ENCODE peak calls at places on chromosomes 12 and 14, in nine cellular contexts. U is mesenteric fat pad, C is NCI-H2081, H is brain microvascular endothelial cell, T is mucosa of gallbladder, P is EL, F is memory B cell, N is AG10803, Y is NCI-H187. I is an unnamed sample.

GRCh38 chr12:130357241-130357640 is 19.6 kb downstream of the PIWIL1 start:
- DNase-seq in U (no peak), C (no peak), H (no peak), T (no peak), P (no peak), F (no peak), N (no peak), Y (no peak), I (no peak)

GRCh38 chr14:88005978-88006851 is 1.3 kb downstream of the GPR65 start:
- DNase-seq in U (no peak), C (no peak), H (no peak), T (peak; percentile 34), P (no peak), F (peak; percentile 60), N (peak; percentile 15), Y (no peak), I (peak; percentile 55)

GRCh38 chr14:76926521-76927251 is 100.5 kb downstream of the LRRC74A start:
- DNase-seq in U (no peak), C (no peak), H (peak; percentile 54), T (peak; percentile 58), P (no peak), F (peak; percentile 55), N (peak; percentile 83), Y (no peak), I (peak; percentile 71)

GRCh38 chr12:103994235-103994634 is 28.6 kb downstream of the TDG start:
- DNase-seq in U (no peak), C (no peak), H (no peak), T (no peak), P (no peak), F (no peak), N (no peak), Y (no peak), I (no peak)

GRCh38 chr12:12759234-12759915 is 26.1 kb upstream of the APOLD1 start:
- DNase-seq in U (no peak), C (no peak), H (no peak), T (no peak), P (no peak), F (no peak), N (no peak), Y (no peak), I (no peak)

GRCh38 chr14:22226381-22226780 is 362.6 kb downstream of the DAD1 start:
- DNase-seq in U (no peak), C (no peak), H (peak; percentile 53), T (no peak), P (peak; percentile 6), F (peak; percentile 56), N (no peak), Y (no peak), I (no peak)

GRCh38 chr14:54812661-54813060 is 90.0 kb downstream of the GCH1 start:
- DNase-seq in U (no peak), C (no peak), H (no peak), T (no peak), P (no peak), F (no peak), N (no peak), Y (no peak), I (no peak)

GRCh38 chr12:45644521-45644920 is 85.0 kb upstream of the ARID2 start:
- DNase-seq in U (no peak), C (no peak), H (no peak), T (no peak), P (peak; percentile 54), F (no peak), N (peak; percentile 40), Y (no peak), I (no peak)

GRCh38 chr12:91627225-91627624 is 444.6 kb upstream of the DCN start:
- DNase-seq in U (no peak), C (no peak), H (no peak), T (no peak), P (no peak), F (no peak), N (no peak), Y (no peak), I (no peak)

GRCh38 chr12:128823216-128823915 is 392 bp downstream of the SLC15A4 start:
- DNase-seq in U (no peak), C (no peak), H (no peak), T (no peak), P (no peak), F (no peak), N (peak; percentile 17), Y (no peak), I (peak; percentile 2)

GRCh38 chr14:20546877-20547276 is 14.0 kb downstream of the RNASE9 start:
- DNase-seq in U (no peak), C (no peak), H (no peak), T (no peak), P (no peak), F (no peak), N (no peak), Y (no peak), I (no peak)

GRCh38 chr14:24816011-24816928 is 182.3 kb upstream of the GZMB start:
- DNase-seq in U (no peak), C (no peak), H (no peak), T (peak; percentile 80), P (no peak), F (no peak), N (peak; percentile 25), Y (no peak), I (no peak)

GRCh38 chr12:104154806-104155205 is 16.8 kb upstream of the NFYB start:
- DNase-seq in U (no peak), C (peak; percentile 74), H (no peak), T (no peak), P (no peak), F (no peak), N (no peak), Y (peak; percentile 52), I (no peak)

GRCh38 chr12:47312147-47312546 is 232.4 kb upstream of the AMIGO2 start:
- DNase-seq in U (no peak), C (no peak), H (no peak), T (no peak), P (no peak), F (no peak), N (no peak), Y (no peak), I (no peak)

GRCh38 chr12:122870867-122871664 is 24.9 kb downstream of the VPS37B start:
- DNase-seq in U (no peak), C (no peak), H (peak; percentile 43), T (no peak), P (peak; percentile 33), F (no peak), N (peak; percentile 61), Y (no peak), I (no peak)

GRCh38 chr14:24116111-24116809 is 1.5 kb upstream of the NRL start:
- DNase-seq in U (no peak), C (no peak), H (no peak), T (no peak), P (no peak), F (no peak), N (no peak), Y (no peak), I (no peak)

GRCh38 chr12:51269174-51270066 is 795 bp downstream of the SMAGP start:
- DNase-seq in U (no peak), C (no peak), H (no peak), T (peak; percentile 46), P (peak; percentile 35), F (peak; percentile 45), N (peak; percentile 29), Y (no peak), I (peak; percentile 29)

GRCh38 chr12:69483700-69484099 is 13.5 kb downstream of the FRS2 start:
- DNase-seq in U (no peak), C (no peak), H (no peak), T (no peak), P (no peak), F (no peak), N (no peak), Y (no peak), I (no peak)

GRCh38 chr12:21428241-21428640 is 9.2 kb upstream of the PYROXD1 start:
- DNase-seq in U (no peak), C (no peak), H (peak; percentile 52), T (no peak), P (peak; percentile 67), F (no peak), N (no peak), Y (no peak), I (no peak)

GRCh38 chr12:112408621-112409020 is 784 bp downstream of the RPL6 start:
- DNase-seq in U (no peak), C (no peak), H (no peak), T (no peak), P (no peak), F (no peak), N (no peak), Y (no peak), I (no peak)

GRCh38 chr12:109330282-109330681 is 17.4 kb upstream of the MYO1H start:
- DNase-seq in U (no peak), C (no peak), H (no peak), T (no peak), P (no peak), F (no peak), N (no peak), Y (no peak), I (no peak)

GRCh38 chr14:105902131-105902898 is 375.9 kb downstream of the TMEM121 start:
- DNase-seq in U (no peak), C (no peak), H (no peak), T (no peak), P (no peak), F (no peak), N (no peak), Y (no peak), I (no peak)

GRCh38 chr14:39175445-39176262 is 600 bp downstream of the PNN start:
- DNase-seq in U (peak; percentile 91), C (peak; percentile 17), H (no peak), T (no peak), P (peak; percentile 40), F (no peak), N (peak; percentile 29), Y (peak; percentile 54), I (no peak)

GRCh38 chr14:35789651-35790050 is 19.4 kb downstream of the RALGAPA1 start:
- DNase-seq in U (no peak), C (no peak), H (peak; percentile 50), T (no peak), P (peak; percentile 15), F (no peak), N (peak; percentile 63), Y (no peak), I (no peak)

GRCh38 chr14:95331708-95332408 is 12.2 kb upstream of the CLMN start:
- DNase-seq in U (peak; percentile 53), C (no peak), H (no peak), T (no peak), P (no peak), F (no peak), N (no peak), Y (no peak), I (no peak)

GRCh38 chr12:76777765-76778216 is 13.9 kb downstream of the ZDHHC17 start:
- DNase-seq in U (no peak), C (no peak), H (no peak), T (no peak), P (no peak), F (peak; percentile 70), N (no peak), Y (no peak), I (no peak)

GRCh38 chr12:123801573-123802178 is 39.6 kb downstream of the DNAH10 start:
- DNase-seq in U (no peak), C (no peak), H (no peak), T (no peak), P (peak; percentile 25), F (no peak), N (peak; percentile 43), Y (no peak), I (no peak)

GRCh38 chr12:88844426-88844825 is 264.2 kb upstream of the KITLG start:
- DNase-seq in U (no peak), C (no peak), H (no peak), T (no peak), P (no peak), F (no peak), N (no peak), Y (no peak), I (no peak)

GRCh38 chr14:34324363-34324795 is 137.7 kb downstream of the SPTSSA start:
- DNase-seq in U (no peak), C (peak; percentile 26), H (peak; percentile 31), T (peak; percentile 22), P (peak; percentile 44), F (no peak), N (peak; percentile 28), Y (no peak), I (no peak)

GRCh38 chr12:100692502-100692901 is 102.1 kb upstream of the ANO4 start:
- DNase-seq in U (no peak), C (no peak), H (no peak), T (no peak), P (no peak), F (no peak), N (no peak), Y (no peak), I (no peak)

GRCh38 chr12:94831081-94831747 is 172.3 kb downstream of the NDUFA12 start:
- DNase-seq in U (no peak), C (peak; percentile 5), H (no peak), T (no peak), P (no peak), F (peak; percentile 68), N (no peak), Y (no peak), I (peak; percentile 11)

I was measured in naive thymus-derived CD4-positive, alpha-beta T cell.